ENCODE peak calls at places on chromosomes 16 and 17, in four cellular contexts. V is WTC11, B is K562, Z is GM12878. F is an unnamed sample.

GRCh38 chr17:51035436-51035835 is 85.2 kb downstream of the SPAG9 start:
- DNase-seq in Z (no peak), V (no peak), B (no peak), F (no peak)

GRCh38 chr17:7803981-7804380 is 30.0 kb upstream of the KDM6B start:
- DNase-seq in Z (no peak), V (no peak), B (no peak), F (no peak)

GRCh38 chr17:77281024-77281903 is 140.5 kb downstream of the SEC14L1 start:
- DNase-seq in B (peak; percentile 72), V (peak; percentile 69), Z (no peak), F (peak; percentile 65)

GRCh38 chr17:18039535-18040286 is 503 bp downstream of the GID4 start:
- DNase-seq in V (peak; percentile 56), Z (no peak), B (peak; percentile 44), F (no peak)

GRCh38 chr16:21663889-21664647 is at the start of gene OTOA:
- DNase-seq in Z (no peak), V (peak; percentile 56), B (no peak), F (no peak)

GRCh38 chr16:45454-45853 is 8.0 kb downstream of the POLR3K start:
- DNase-seq in Z (no peak), V (no peak), B (no peak), F (peak; percentile 60)

GRCh38 chr17:15655162-15655561 is 28.9 kb downstream of the TRIM16 start:
- DNase-seq in B (no peak), V (no peak), Z (no peak), F (no peak)

GRCh38 chr16:81852347-81852746 is 73.3 kb downstream of the PLCG2 start:
- DNase-seq in V (no peak), B (no peak), Z (no peak), F (no peak)

GRCh38 chr17:12312692-12313091 is 292.0 kb downstream of the MAP2K4 start:
- DNase-seq in V (no peak), B (no peak), Z (no peak), F (no peak)

GRCh38 chr17:78397681-78398101 is 19.2 kb downstream of the PGS1 start:
- DNase-seq in V (no peak), Z (no peak), B (no peak), F (no peak)

GRCh38 chr17:46910179-46910927 is 12.6 kb upstream of the GOSR2 start:
- DNase-seq in B (no peak), V (no peak), Z (no peak), F (no peak)

GRCh38 chr17:77287432-77288068 is 146.8 kb downstream of the SEC14L1 start:
- DNase-seq in V (peak; percentile 33), Z (no peak), B (no peak), F (peak; percentile 65)

GRCh38 chr16:78750611-78751010 is 651.2 kb downstream of the WWOX start:
- DNase-seq in B (no peak), Z (no peak), V (no peak), F (no peak)

GRCh38 chr16:29146266-29146665 is 161.4 kb downstream of the LAT start:
- DNase-seq in V (no peak), Z (no peak), B (no peak), F (no peak)

GRCh38 chr17:3798273-3799180 is 2.5 kb downstream of the ITGAE start:
- DNase-seq in Z (no peak), V (no peak), B (no peak), F (no peak)

GRCh38 chr17:65123757-65124675 is 13.2 kb upstream of the RGS9 start:
- DNase-seq in V (no peak), Z (no peak), B (no peak), F (no peak)

GRCh38 chr16:85835227-85835751 is 35.8 kb downstream of the COX4I1 start:
- DNase-seq in Z (no peak), V (no peak), B (no peak), F (no peak)

GRCh38 chr17:63840591-63841349 is 1.7 kb downstream of the SMARCD2 start:
- DNase-seq in B (no peak), V (no peak), Z (no peak), F (no peak)

GRCh38 chr17:15782809-15783208 is 50.7 kb downstream of the TBC1D26 start:
- DNase-seq in V (peak; percentile 46), Z (no peak), B (no peak), F (no peak)

GRCh38 chr16:84821179-84821578 is 1.4 kb downstream of the CRISPLD2 start:
- DNase-seq in B (no peak), Z (no peak), V (no peak), F (no peak)

GRCh38 chr17:81420769-81421462 is 25.7 kb downstream of the BAHCC1 start:
- DNase-seq in Z (no peak), B (no peak), V (no peak), F (no peak)

GRCh38 chr16:81367821-81368220 is 53.1 kb downstream of the GAN start:
- DNase-seq in V (no peak), Z (no peak), B (no peak), F (no peak)

GRCh38 chr17:81601525-81602120 is 35.3 kb downstream of the NPLOC4 start:
- DNase-seq in Z (peak; percentile 20), B (peak; percentile 62), V (peak; percentile 20), F (peak; percentile 62)

GRCh38 chr17:63550816-63551639 is 751 bp downstream of the DCAF7 start:
- DNase-seq in Z (no peak), V (no peak), B (peak; percentile 68), F (peak; percentile 66)

GRCh38 chr17:79797492-79798295 is 817 bp upstream of the CBX8 start:
- DNase-seq in V (peak; percentile 50), Z (no peak), B (peak; percentile 68), F (no peak)

GRCh38 chr16:26665166-26665939 is 401.4 kb upstream of the C16orf82 start:
- DNase-seq in B (no peak), Z (no peak), V (no peak), F (no peak)

GRCh38 chr17:78933025-78933958 is 8.1 kb upstream of the TIMP2 start:
- DNase-seq in B (no peak), V (no peak), Z (peak; percentile 45), F (peak; percentile 93)

GRCh38 chr17:17457680-17458079 is 19.1 kb upstream of the MED9 start:
- DNase-seq in Z (no peak), V (no peak), B (no peak), F (no peak)

GRCh38 chr16:680967-681745 is 946 bp downstream of the STUB1 start:
- DNase-seq in B (peak; percentile 65), V (no peak), Z (no peak), F (peak; percentile 49)

GRCh38 chr17:2723997-2724782 is 12.6 kb upstream of the CLUH start:
- DNase-seq in Z (no peak), B (no peak), V (peak; percentile 80), F (no peak)

GRCh38 chr16:15827299-15827698 is 29.5 kb downstream of the MYH11 start:
- DNase-seq in Z (no peak), B (no peak), V (no peak), F (no peak)

GRCh38 chr17:72503556-72503955 is 382.7 kb downstream of the SOX9 start:
- DNase-seq in Z (no peak), B (no peak), V (no peak), F (no peak)

GRCh38 chr17:72498671-72499210 is 377.9 kb downstream of the SOX9 start:
- DNase-seq in B (no peak), Z (no peak), V (no peak), F (no peak)

GRCh38 chr17:72502111-72502939 is 381.5 kb downstream of the SOX9 start:
- DNase-seq in Z (no peak), V (no peak), B (no peak), F (peak; percentile 93)

GRCh38 chr17:72502940-72503341 is 382.1 kb downstream of the SOX9 start:
- DNase-seq in B (no peak), Z (no peak), V (no peak), F (no peak)

DNA sequence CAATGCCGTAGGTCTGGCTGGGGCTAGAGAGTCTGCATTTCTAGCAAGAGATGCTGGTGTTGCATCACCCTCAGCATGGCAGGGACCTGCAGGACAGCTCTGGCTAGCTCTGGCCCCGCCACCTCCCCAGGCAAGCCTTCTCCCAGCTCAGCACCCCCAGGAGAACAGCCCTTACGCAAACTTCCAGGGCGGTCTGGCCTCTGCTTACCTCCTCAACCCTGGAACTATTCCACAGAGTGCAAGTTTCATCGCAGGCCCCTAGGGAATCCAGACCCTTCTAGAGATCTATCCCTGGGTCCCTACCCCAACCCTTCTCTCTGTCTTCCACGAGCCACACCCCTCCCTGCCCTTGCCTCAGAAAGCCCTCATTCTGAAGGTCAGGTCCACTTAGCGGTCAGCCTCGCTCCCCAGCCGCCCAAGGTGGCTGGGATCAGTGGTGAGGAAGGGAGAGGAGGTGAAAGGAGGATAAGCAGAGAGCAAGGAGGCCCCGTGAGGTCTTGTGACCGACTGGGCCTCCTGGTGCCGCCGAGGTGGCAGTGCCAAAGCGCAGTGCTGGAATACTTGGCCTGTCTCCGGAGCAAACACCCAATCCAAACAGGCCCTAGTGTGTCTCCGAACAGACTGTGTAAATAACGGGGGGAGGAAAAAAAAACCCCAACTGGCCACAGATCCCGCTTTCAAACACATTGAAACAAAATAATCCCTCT is 380.7 kb downstream of the SOX9 start:
- DNase-seq in B (no peak), Z (no peak), V (no peak), F (peak; percentile 89)
- TF ChIP-seq NR2C2 in B (no peak), Z (no peak), V (no peak), F (peak; percentile 16)

DNA sequence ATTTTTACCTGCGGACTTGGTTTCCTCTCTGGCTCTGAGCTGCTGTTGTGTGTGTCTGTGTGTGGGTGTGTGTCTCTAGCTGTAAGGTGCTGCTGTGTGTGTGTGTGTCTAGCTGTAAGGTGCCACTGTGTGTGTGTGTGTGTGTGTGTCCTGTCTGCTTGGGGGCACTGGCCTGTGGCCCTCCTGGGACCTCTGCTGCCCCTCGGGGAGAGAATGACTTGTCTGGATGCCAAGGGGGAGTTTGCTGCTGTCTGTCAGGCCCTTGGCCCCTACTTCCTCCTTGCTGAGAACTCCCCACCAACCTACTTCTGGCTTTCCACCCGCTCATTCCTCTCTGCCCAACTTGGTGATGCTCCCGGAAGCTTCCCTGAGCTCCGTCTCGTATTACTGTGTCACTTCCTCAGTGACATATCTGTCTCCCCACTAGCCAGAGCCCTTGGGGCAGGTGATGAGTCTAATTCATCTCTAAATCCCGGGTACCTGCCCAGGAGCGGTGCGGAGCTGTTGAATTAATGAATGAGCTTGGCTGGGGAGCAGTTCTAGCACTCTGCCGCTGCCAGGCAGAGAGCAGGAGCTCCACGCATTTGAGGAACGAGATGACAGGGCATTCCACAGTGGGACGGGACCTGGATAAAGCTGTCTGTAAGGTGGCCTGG is 3.5 kb upstream of the LASP1NB start:
- DNase-seq in Z (no peak), B (no peak), V (no peak), F (no peak)
- TF ChIP-seq NR2C2 in Z (no peak), B (no peak), V (no peak), F (no peak)

GRCh38 chr17:76074390-76075363 is at the start of gene GALR2:
- DNase-seq in B (no peak), V (peak; percentile 75), Z (no peak), F (no peak)
- TF ChIP-seq NR2C2 in B (no peak), V (no peak), Z (no peak), F (no peak)

DNA sequence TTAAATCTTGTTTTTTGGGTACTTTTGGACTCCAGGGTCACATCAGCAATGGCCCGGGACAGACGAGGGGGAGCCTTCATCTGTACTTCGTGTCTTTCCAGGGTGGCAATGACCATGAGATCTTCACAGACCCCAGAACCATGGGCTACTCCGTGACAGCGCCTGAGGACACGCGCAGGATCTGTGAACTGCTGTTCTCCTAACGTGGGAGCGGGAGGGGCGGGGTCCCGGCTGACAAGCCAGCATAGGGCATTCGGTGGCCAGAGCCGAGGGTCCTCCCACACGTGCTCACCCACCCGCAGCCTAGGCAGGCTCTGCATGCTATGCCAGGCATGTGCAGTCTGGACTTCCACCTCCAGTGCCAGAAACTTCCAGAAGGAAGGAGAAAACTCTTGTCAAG is 21.2 kb downstream of the CARHSP1 start:
- DNase-seq in B (no peak), V (no peak), Z (no peak), F (no peak)
- TF ChIP-seq NR2C2 in B (no peak), V (no peak), Z (no peak), F (no peak)

F was measured in HepG2.